ENCODE peak calls at places on chromosomes 7 and 10, in ten cellular contexts. D is mesenchymal stem cell, N is PC-3, R is HepG2, B is keratinocyte, M is MM.1S, K is neuronal stem cell, Z is fibroblast of lung, L is GM12878, Q is neural progenitor cell. V is an unnamed sample.

GRCh38 chr7:156903232-156903909 is 10.4 kb upstream of the LMBR1 start:
- DNase-seq in D (no peak), N (peak; percentile 90), R (peak; percentile 37), B (no peak), M (no peak), K (no peak), Z (peak; percentile 75), L (no peak), Q (no peak), V (no peak)

GRCh38 chr10:17214991-17215781 is 12.9 kb upstream of the VIM start:
- DNase-seq in D (peak; percentile 87), N (peak; percentile 82), R (no peak), B (no peak), M (no peak), K (no peak), Z (peak; percentile 98), L (no peak), Q (no peak), V (no peak)

GRCh38 chr7:3569643-3570042 is 268.6 kb downstream of the SDK1 start:
- DNase-seq in D (no peak), N (no peak), R (no peak), B (no peak), M (no peak), K (no peak), Z (no peak), L (no peak), Q (no peak), V (no peak)

GRCh38 chr10:75403144-75404022 is 1.8 kb upstream of the ZNF503 start:
- DNase-seq in D (peak; percentile 70), N (peak; percentile 65), R (peak; percentile 18), B (no peak), M (no peak), K (peak; percentile 71), Z (peak; percentile 55), L (no peak), Q (peak; percentile 87), V (no peak)

GRCh38 chr7:129370812-129371211 is 63.4 kb upstream of the STRIP2 start:
- DNase-seq in D (no peak), N (peak; percentile 5), R (no peak), B (no peak), M (no peak), K (no peak), Z (peak; percentile 17), L (no peak), Q (peak; percentile 14), V (no peak)

GRCh38 chr7:23394828-23395227 is 75.5 kb downstream of the IGF2BP3 start:
- DNase-seq in D (no peak), N (no peak), R (no peak), B (no peak), M (no peak), K (no peak), Z (peak; percentile 31), L (no peak), Q (peak; percentile 17), V (no peak)

GRCh38 chr7:139034855-139035587 is 821 bp downstream of the ZC3HAV1L start:
- DNase-seq in D (peak; percentile 52), N (peak; percentile 16), R (no peak), B (no peak), M (no peak), K (no peak), Z (peak; percentile 40), L (no peak), Q (peak; percentile 36), V (peak; percentile 65)

GRCh38 chr10:99854860-99855259 is 72.4 kb downstream of the ABCC2 start:
- DNase-seq in D (peak; percentile 84), N (peak; percentile 62), R (peak; percentile 41), B (no peak), M (no peak), K (no peak), Z (peak; percentile 73), L (no peak), Q (peak; percentile 64), V (no peak)

GRCh38 chr7:26199301-26200112 is 1.0 kb downstream of the HNRNPA2B1 start:
- DNase-seq in D (peak; percentile 65), N (no peak), R (no peak), B (no peak), M (peak; percentile 45), K (peak; percentile 69), Z (peak; percentile 36), L (no peak), Q (peak; percentile 86), V (peak; percentile 75)

GRCh38 chr10:91312031-91312733 is 91.7 kb downstream of the PCGF5 start:
- DNase-seq in D (no peak), N (no peak), R (no peak), B (no peak), M (no peak), K (no peak), Z (no peak), L (no peak), Q (no peak), V (no peak)

GRCh38 chr10:73648975-73649829 is 6.6 kb downstream of the SYNPO2L start:
- DNase-seq in D (no peak), N (peak; percentile 72), R (peak; percentile 41), B (no peak), M (no peak), K (no peak), Z (peak; percentile 58), L (no peak), Q (no peak), V (no peak)

GRCh38 chr10:129491123-129491734 is 24.2 kb downstream of the MGMT start:
- DNase-seq in D (no peak), N (peak; percentile 12), R (no peak), B (no peak), M (no peak), K (no peak), Z (peak; percentile 5), L (no peak), Q (peak; percentile 46), V (no peak)

GRCh38 chr10:79166312-79166721 is 97.6 kb downstream of the ZMIZ1 start:
- DNase-seq in D (no peak), N (no peak), R (no peak), B (no peak), M (no peak), K (no peak), Z (no peak), L (no peak), Q (no peak), V (no peak)

GRCh38 chr10:114309111-114309651 is 70.1 kb downstream of the VWA2 start:
- DNase-seq in D (peak; percentile 64), N (no peak), R (no peak), B (no peak), M (no peak), K (no peak), Z (peak; percentile 87), L (no peak), Q (no peak), V (no peak)

DNA sequence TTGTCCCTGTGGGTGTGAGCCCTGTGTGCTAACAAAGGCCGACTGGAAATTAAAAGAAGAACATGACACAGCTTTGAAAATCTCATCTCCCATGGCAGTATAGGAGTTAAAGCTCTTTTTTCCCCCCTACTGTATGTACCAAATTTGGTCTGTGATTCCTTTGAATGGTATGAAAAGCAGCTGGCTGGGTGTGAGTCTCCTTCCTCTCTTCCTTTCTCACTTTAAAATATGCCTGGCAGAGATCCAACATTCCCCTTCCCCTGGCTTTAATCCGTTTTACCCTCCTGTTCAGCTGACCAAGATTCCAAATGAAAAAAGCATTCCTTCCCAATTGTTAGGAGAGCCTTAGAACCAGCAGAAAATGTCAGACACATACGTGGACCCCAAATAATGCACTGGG is 225.0 kb upstream of the CELF2 start:
- DNase-seq in D (peak; percentile 77), N (peak; percentile 58), R (no peak), B (no peak), M (no peak), K (peak; percentile 11), Z (peak; percentile 96), L (no peak), Q (peak; percentile 65), V (no peak)
- H3K9ac ChIP-seq in D (peak overlapping the region; percentile 53), N (no peak overlapping the region), R (no peak overlapping the region), B (peak overlapping the region; percentile 63), M (no peak overlapping the region), K (no peak overlapping the region), Z (no peak overlapping the region), L (no peak overlapping the region), Q (no peak overlapping the region), V (no peak overlapping the region)

DNA sequence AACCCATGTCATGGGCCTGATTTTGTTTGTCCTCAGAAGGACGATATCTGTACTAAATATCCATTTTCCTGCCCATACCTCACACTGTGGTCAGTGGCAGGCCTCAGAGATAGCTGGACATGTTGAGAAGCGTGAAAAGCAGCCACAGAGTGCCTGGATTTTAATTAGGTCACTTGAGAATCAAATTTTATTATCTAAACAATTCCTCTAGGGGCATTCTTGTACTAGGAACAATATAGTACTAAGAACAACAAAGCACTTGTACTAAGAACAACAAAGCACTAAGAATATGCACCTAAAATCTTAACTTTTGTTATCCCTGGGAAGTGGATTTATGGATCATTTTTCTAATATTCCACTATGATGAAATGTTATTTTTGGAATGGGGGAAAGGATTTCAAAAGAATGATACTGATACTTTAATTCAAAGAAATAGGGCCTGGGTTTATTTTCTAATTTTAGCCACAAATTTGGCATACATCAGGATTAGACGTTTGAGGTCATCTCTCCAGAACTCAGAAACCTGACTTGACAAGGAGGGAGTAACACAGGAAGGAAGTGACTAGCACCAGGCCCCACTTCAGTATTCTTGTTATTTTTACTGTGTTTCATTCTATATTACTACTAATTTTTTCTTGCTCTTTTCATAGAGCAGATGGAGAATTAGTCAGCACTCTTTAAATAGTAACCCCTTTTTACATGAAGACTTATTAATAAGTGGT is 112.2 kb downstream of the EXOC4 start:
- DNase-seq in D (peak; percentile 33), N (no peak), R (no peak), B (no peak), M (no peak), K (no peak), Z (peak; percentile 77), L (no peak), Q (no peak), V (no peak)
- H3K4me2 ChIP-seq in D (no peak overlapping the region), N (no peak overlapping the region), R (no peak overlapping the region), B (no peak overlapping the region), M (peak overlapping the region; percentile 5), K (no peak overlapping the region), Z (no peak overlapping the region), L (no peak overlapping the region), Q (no peak overlapping the region), V (no peak overlapping the region)

DNA sequence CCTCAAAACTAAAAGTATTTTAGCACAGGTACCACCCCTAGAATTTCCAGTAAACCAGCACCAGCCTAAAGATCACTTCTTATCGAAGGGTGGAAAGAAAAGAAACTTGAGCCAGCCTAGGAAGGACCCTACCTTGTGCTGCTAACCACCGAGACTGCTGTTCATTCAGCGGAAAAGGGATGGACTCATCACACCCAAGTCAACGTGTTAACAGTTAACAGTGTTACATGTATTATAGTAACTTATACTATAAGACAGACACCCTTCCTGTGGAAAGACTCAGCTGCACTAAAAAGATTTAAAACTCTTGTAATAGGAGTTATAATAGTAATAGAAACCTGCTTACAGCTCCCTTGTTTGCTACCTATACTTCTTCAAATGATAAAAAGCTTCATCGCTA is 39.8 kb downstream of the MINDY4 start:
- DNase-seq in D (no peak), N (no peak), R (no peak), B (no peak), M (no peak), K (no peak), Z (no peak), L (no peak), Q (no peak), V (no peak)
- H3K9ac ChIP-seq in D (no peak overlapping the region), N (no peak overlapping the region), R (no peak overlapping the region), B (no peak overlapping the region), M (no peak overlapping the region), K (no peak overlapping the region), Z (no peak overlapping the region), L (no peak overlapping the region), Q (no peak overlapping the region), V (no peak overlapping the region)

GRCh38 chr10:123019264-123019663 is 10.5 kb downstream of the ACADSB start:
- DNase-seq in D (no peak), N (no peak), R (peak; percentile 34), B (no peak), M (no peak), K (no peak), Z (no peak), L (no peak), Q (no peak), V (no peak)
- H3K4me2 ChIP-seq in D (no peak overlapping the region), N (no peak overlapping the region), R (peak overlapping the region; percentile 66), B (no peak overlapping the region), M (no peak overlapping the region), K (no peak overlapping the region), Z (no peak overlapping the region), L (no peak overlapping the region), Q (no peak overlapping the region), V (no peak overlapping the region)